ENCODE peak calls at places on chromosomes 7 and 10, in eight cellular contexts. X, M, R, Z, O, A, W and E are unnamed samples.

GRCh38 chr10:48194830-48195229 is 79.7 kb downstream of the FRMPD2 start:
- DNase-seq in X (no peak), M (peak), R (no peak), Z (no peak), O (no peak), A (no peak), W (peak), E (no peak)

GRCh38 chr10:101233863-101234262 is 4.6 kb upstream of the LBX1 start:
- DNase-seq in X (no peak), M (no peak), R (no peak), Z (no peak), O (no peak), A (no peak), W (no peak), E (no peak)

GRCh38 chr10:120251821-120252220 is 205.2 kb upstream of the PLPP4 start:
- DNase-seq in X (no peak), M (no peak), R (no peak), Z (no peak), O (no peak), A (no peak), W (no peak), E (no peak)

GRCh38 chr10:70111496-70111895 is 21.1 kb downstream of the AIFM2 start:
- DNase-seq in X (no peak), M (no peak), R (no peak), Z (no peak), O (no peak), A (no peak), W (no peak), E (no peak)

GRCh38 chr7:38796636-38797501 is 112.1 kb downstream of the VPS41 start:
- DNase-seq in X (peak), M (peak), R (peak), Z (peak), O (peak), A (peak), W (no peak), E (no peak)

GRCh38 chr7:135716677-135717238 is 11.2 kb downstream of the SLC13A4 start:
- DNase-seq in X (peak), M (no peak), R (no peak), Z (peak), O (no peak), A (no peak), W (no peak), E (no peak)

GRCh38 chr10:35339946-35340345 is 3.6 kb downstream of the CCNY start:
- DNase-seq in X (peak), M (no peak), R (no peak), Z (peak), O (no peak), A (no peak), W (no peak), E (no peak)

GRCh38 chr7:132771301-132771730 is 195.0 kb upstream of the PLXNA4 start:
- DNase-seq in X (no peak), M (no peak), R (no peak), Z (no peak), O (no peak), A (no peak), W (no peak), E (no peak)

GRCh38 chr7:50206521-50207250 is 97.8 kb upstream of the IKZF1 start:
- DNase-seq in X (no peak), M (peak), R (no peak), Z (peak), O (no peak), A (no peak), W (no peak), E (peak)

GRCh38 chr7:146956323-146956722 is 839.7 kb downstream of the CNTNAP2 start:
- DNase-seq in X (no peak), M (no peak), R (no peak), Z (no peak), O (no peak), A (no peak), W (no peak), E (no peak)

GRCh38 chr7:77765906-77766800 is 32.1 kb downstream of the TMEM60 start:
- DNase-seq in X (peak), M (no peak), R (no peak), Z (no peak), O (no peak), A (no peak), W (no peak), E (no peak)

GRCh38 chr10:112389147-112389822 is 15.4 kb downstream of the ACSL5 start:
- DNase-seq in X (peak), M (no peak), R (peak), Z (peak), O (no peak), A (no peak), W (no peak), E (peak)

GRCh38 chr10:131577786-131578471 is 266.4 kb upstream of the TCERG1L start:
- DNase-seq in X (no peak), M (no peak), R (no peak), Z (no peak), O (no peak), A (no peak), W (no peak), E (no peak)

GRCh38 chr10:36362257-36362656 is 720.2 kb upstream of the FZD8 start:
- DNase-seq in X (no peak), M (no peak), R (no peak), Z (no peak), O (no peak), A (no peak), W (no peak), E (no peak)

DNA sequence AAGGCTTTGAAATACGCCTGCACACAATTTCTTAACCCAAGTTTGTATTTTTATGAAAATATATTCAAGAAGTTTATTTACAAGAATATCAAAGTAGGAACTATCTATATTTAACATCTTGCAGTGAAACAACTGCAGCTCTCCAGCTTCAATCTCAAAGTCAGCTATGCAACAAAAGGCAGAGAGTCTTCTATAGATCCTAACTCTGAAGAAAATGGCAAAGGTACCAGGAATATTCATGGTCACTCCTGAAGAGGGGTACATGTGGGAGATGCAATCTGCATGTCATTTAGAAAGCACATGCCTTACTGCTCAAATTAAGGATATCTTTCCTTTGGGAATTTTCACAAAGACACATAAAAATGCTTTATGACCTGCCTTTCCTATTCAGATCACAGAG is 1.6 kb downstream of the ANK3 start:
- DNase-seq in X (no peak), M (no peak), R (no peak), Z (no peak), O (no peak), A (no peak), W (no peak), E (no peak)
- TF ChIP-seq CTCF in X (no peak), M (no peak), R (no peak), Z (no peak), O (no peak), A (no peak), W (no peak), E (no peak)

DNA sequence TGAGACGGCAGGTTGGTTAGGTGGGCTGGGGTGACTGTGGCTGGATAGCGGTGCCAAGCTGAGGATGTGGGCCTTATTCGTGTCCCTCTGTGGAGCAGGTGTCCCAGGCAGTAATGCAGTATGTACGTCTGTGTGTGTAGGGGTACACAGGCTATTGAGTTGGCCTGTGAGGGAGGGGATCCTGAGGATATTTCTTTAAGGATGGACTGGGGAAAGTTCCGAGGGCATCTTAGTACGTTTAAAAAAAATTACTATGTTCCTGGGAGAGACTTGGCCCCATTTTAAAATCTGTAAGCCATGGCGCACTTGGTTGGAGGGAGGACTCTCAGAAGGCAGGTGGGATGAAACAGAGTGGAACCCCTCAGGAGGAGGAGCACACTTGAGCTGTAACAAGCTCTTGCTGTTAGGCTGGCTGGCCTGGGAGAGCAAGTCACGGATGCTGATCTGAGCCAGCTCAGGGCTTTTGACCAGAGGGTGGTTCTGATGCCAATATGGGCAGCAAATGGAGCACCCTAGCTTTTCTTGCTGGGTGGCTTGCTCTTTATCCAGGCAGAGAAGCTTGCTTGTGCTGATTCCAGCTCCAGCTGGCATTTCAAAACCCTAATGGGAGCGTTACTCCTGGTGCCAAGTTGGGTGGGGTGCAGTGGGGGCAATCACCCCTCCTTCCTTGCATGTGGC is 765 bp downstream of the WBP1L start:
- DNase-seq in X (no peak), M (no peak), R (no peak), Z (peak), O (no peak), A (no peak), W (no peak), E (no peak)
- TF ChIP-seq CTCF in X (no peak), M (no peak), R (no peak), Z (no peak), O (no peak), A (no peak), W (no peak), E (no peak)

GRCh38 chr7:2425749-2426148 is 22.3 kb downstream of the CHST12 start:
- DNase-seq in X (no peak), M (no peak), R (no peak), Z (no peak), O (no peak), A (no peak), W (no peak), E (no peak)

GRCh38 chr7:2436341-2437104 is 33.1 kb downstream of the CHST12 start:
- DNase-seq in X (no peak), M (no peak), R (no peak), Z (no peak), O (no peak), A (no peak), W (no peak), E (no peak)

GRCh38 chr7:2433713-2434550 is 30.5 kb downstream of the CHST12 start:
- DNase-seq in X (no peak), M (no peak), R (no peak), Z (no peak), O (no peak), A (no peak), W (no peak), E (no peak)

GRCh38 chr7:2432910-2433712 is 29.7 kb downstream of the CHST12 start:
- DNase-seq in X (no peak), M (no peak), R (no peak), Z (no peak), O (no peak), A (no peak), W (no peak), E (no peak)

GRCh38 chr7:2431260-2431867 is 28.0 kb downstream of the CHST12 start:
- DNase-seq in X (no peak), M (no peak), R (no peak), Z (no peak), O (peak), A (no peak), W (no peak), E (no peak)
- TF ChIP-seq CTCF in X (peak), M (peak), R (peak), Z (peak), O (peak), A (no peak), W (peak), E (peak)

GRCh38 chr7:44377134-44377463 is 51.7 kb upstream of the CAMK2B start:
- DNase-seq in X (no peak), M (no peak), R (no peak), Z (no peak), O (no peak), A (no peak), W (no peak), E (no peak)

GRCh38 chr7:44376429-44377133 is 51.2 kb upstream of the CAMK2B start:
- DNase-seq in X (no peak), M (no peak), R (no peak), Z (no peak), O (no peak), A (no peak), W (no peak), E (no peak)

GRCh38 chr7:44375926-44376342 is 50.5 kb upstream of the CAMK2B start:
- DNase-seq in X (no peak), M (no peak), R (no peak), Z (no peak), O (no peak), A (no peak), W (no peak), E (no peak)

GRCh38 chr7:44374007-44374763 is 48.8 kb upstream of the CAMK2B start:
- DNase-seq in X (no peak), M (no peak), R (peak), Z (no peak), O (no peak), A (no peak), W (no peak), E (no peak)

GRCh38 chr7:44375236-44375699 is 49.9 kb upstream of the CAMK2B start:
- DNase-seq in X (no peak), M (no peak), R (no peak), Z (no peak), O (no peak), A (no peak), W (no peak), E (no peak)
- TF ChIP-seq CTCF in X (peak), M (no peak), R (peak), Z (peak), O (no peak), A (no peak), W (peak), E (no peak)

GRCh38 chr10:6230335-6230734 is 27.6 kb downstream of the PFKFB3 start:
- DNase-seq in X (no peak), M (no peak), R (no peak), Z (no peak), O (no peak), A (no peak), W (no peak), E (no peak)
- TF ChIP-seq CTCF in X (no peak), M (no peak), R (no peak), Z (no peak), O (no peak), A (no peak), W (no peak), E (no peak)

DNA sequence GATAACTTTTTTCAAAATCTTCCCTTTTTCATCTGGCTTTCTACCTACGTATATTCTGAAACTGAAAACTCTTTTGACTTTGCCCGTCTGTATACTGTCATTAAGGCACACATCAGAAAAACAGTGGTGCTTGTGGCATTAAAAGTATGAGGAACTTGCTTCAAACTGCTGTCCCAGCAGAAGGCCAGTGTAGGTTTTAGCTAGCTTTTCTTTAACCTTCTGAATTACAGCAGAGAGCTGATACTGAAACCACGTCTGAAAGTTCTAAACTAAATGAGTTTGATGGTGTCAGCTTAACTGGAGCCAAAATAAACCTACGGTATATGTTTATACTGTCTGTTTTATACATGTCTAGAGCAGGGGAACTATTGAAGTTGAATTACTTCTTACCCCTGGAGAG is 283.4 kb downstream of the TFEC start:
- DNase-seq in X (no peak), M (no peak), R (no peak), Z (no peak), O (no peak), A (no peak), W (no peak), E (no peak)
- TF ChIP-seq CTCF in X (no peak), M (no peak), R (no peak), Z (no peak), O (no peak), A (no peak), W (no peak), E (no peak)

GRCh38 chr10:46019541-46020343 is 10.7 kb downstream of the NCOA4 start:
- DNase-seq in X (no peak), M (peak), R (no peak), Z (no peak), O (no peak), A (no peak), W (no peak), E (peak)
- TF ChIP-seq CTCF in X (no peak), M (no peak), R (no peak), Z (no peak), O (no peak), A (no peak), W (no peak), E (no peak)

GRCh38 chr7:115511330-115511729 is 519.2 kb downstream of the TFEC start:
- DNase-seq in X (no peak), M (no peak), R (no peak), Z (no peak), O (no peak), A (no peak), W (no peak), E (no peak)
- TF ChIP-seq CTCF in X (no peak), M (no peak), R (no peak), Z (no peak), O (no peak), A (no peak), W (no peak), E (no peak)